ENCODE peak calls at places on chromosome 19, in eight cellular contexts. One of them, this sample, is unnamed.

GRCh38 chr19:58571575-58571947 is 1.6 kb downstream of the MZF1 start:
- DNase-seq in type B pancreatic cell: no peak
- DNase-seq in astrocyte of the spinal cord: no peak
- DNase-seq in lower leg skin: no peak
- DNase-seq in cardiac fibroblast: no peak
- DNase-seq in retinal pigment epithelial cell: no peak
- DNase-seq in body of pancreas: no peak
- DNase-seq in HFF-Myc: no peak
- DNase-seq in this sample: no peak

GRCh38 chr19:3320354-3320670 is 46.1 kb upstream of the NFIC start:
- DNase-seq in type B pancreatic cell: no peak
- DNase-seq in astrocyte of the spinal cord: no peak
- DNase-seq in lower leg skin: no peak
- DNase-seq in cardiac fibroblast: no peak
- DNase-seq in retinal pigment epithelial cell: no peak
- DNase-seq in body of pancreas: no peak
- DNase-seq in HFF-Myc: no peak
- DNase-seq in this sample: no peak

GRCh38 chr19:16611121-16611520 is 16.9 kb downstream of the MED26 start:
- DNase-seq in type B pancreatic cell: no peak
- DNase-seq in astrocyte of the spinal cord: no peak
- DNase-seq in lower leg skin: no peak
- DNase-seq in cardiac fibroblast: no peak
- DNase-seq in retinal pigment epithelial cell: no peak
- DNase-seq in body of pancreas: no peak
- DNase-seq in HFF-Myc: no peak
- DNase-seq in this sample: no peak

GRCh38 chr19:33194527-33194883 is 375 bp downstream of the LRP3 start:
- DNase-seq in type B pancreatic cell: no peak
- DNase-seq in astrocyte of the spinal cord: no peak
- DNase-seq in lower leg skin: no peak
- DNase-seq in cardiac fibroblast: peak; percentile 10
- DNase-seq in retinal pigment epithelial cell: no peak
- DNase-seq in body of pancreas: no peak
- DNase-seq in HFF-Myc: no peak
- DNase-seq in this sample: no peak

GRCh38 chr19:41937976-41938375 is 9.7 kb upstream of the ERFL start:
- DNase-seq in type B pancreatic cell: no peak
- DNase-seq in astrocyte of the spinal cord: no peak
- DNase-seq in lower leg skin: no peak
- DNase-seq in cardiac fibroblast: no peak
- DNase-seq in retinal pigment epithelial cell: no peak
- DNase-seq in body of pancreas: no peak
- DNase-seq in HFF-Myc: no peak
- DNase-seq in this sample: no peak

GRCh38 chr19:18856385-18857126 is 24.8 kb downstream of the UPF1 start:
- DNase-seq in type B pancreatic cell: no peak
- DNase-seq in astrocyte of the spinal cord: no peak
- DNase-seq in lower leg skin: no peak
- DNase-seq in cardiac fibroblast: peak; percentile 40
- DNase-seq in retinal pigment epithelial cell: no peak
- DNase-seq in body of pancreas: no peak
- DNase-seq in HFF-Myc: no peak
- DNase-seq in this sample: no peak

GRCh38 chr19:12194827-12195500 is 32.1 kb downstream of the ZNF136 start:
- DNase-seq in type B pancreatic cell: no peak
- DNase-seq in astrocyte of the spinal cord: peak; percentile 65
- DNase-seq in lower leg skin: peak; percentile 79
- DNase-seq in cardiac fibroblast: peak; percentile 39
- DNase-seq in retinal pigment epithelial cell: peak; percentile 49
- DNase-seq in body of pancreas: peak; percentile 97
- DNase-seq in HFF-Myc: no peak
- DNase-seq in this sample: peak; percentile 55

GRCh38 chr19:48510421-48511268 is 990 bp downstream of the LMTK3 start:
- DNase-seq in type B pancreatic cell: no peak
- DNase-seq in astrocyte of the spinal cord: peak; percentile 33
- DNase-seq in lower leg skin: peak; percentile 62
- DNase-seq in cardiac fibroblast: peak; percentile 50
- DNase-seq in retinal pigment epithelial cell: no peak
- DNase-seq in body of pancreas: peak; percentile 68
- DNase-seq in HFF-Myc: no peak
- DNase-seq in this sample: no peak

GRCh38 chr19:6800991-6801396 is 28.5 kb downstream of the VAV1 start:
- DNase-seq in type B pancreatic cell: no peak
- DNase-seq in astrocyte of the spinal cord: peak; percentile 54
- DNase-seq in lower leg skin: no peak
- DNase-seq in cardiac fibroblast: peak; percentile 78
- DNase-seq in retinal pigment epithelial cell: no peak
- DNase-seq in body of pancreas: no peak
- DNase-seq in HFF-Myc: no peak
- DNase-seq in this sample: no peak

GRCh38 chr19:14475251-14476073 is at the start of gene PTGER1:
- DNase-seq in type B pancreatic cell: no peak
- DNase-seq in astrocyte of the spinal cord: peak; percentile 23
- DNase-seq in lower leg skin: no peak
- DNase-seq in cardiac fibroblast: peak; percentile 45
- DNase-seq in retinal pigment epithelial cell: no peak
- DNase-seq in body of pancreas: no peak
- DNase-seq in HFF-Myc: no peak
- DNase-seq in this sample: no peak

GRCh38 chr19:2334426-2334825 is 5.9 kb downstream of the SPPL2B start:
- DNase-seq in type B pancreatic cell: no peak
- DNase-seq in astrocyte of the spinal cord: no peak
- DNase-seq in lower leg skin: no peak
- DNase-seq in cardiac fibroblast: no peak
- DNase-seq in retinal pigment epithelial cell: no peak
- DNase-seq in body of pancreas: no peak
- DNase-seq in HFF-Myc: no peak
- DNase-seq in this sample: no peak

GRCh38 chr19:17243854-17244617 is 1.7 kb downstream of the NR2F6 start:
- DNase-seq in type B pancreatic cell: no peak
- DNase-seq in astrocyte of the spinal cord: no peak
- DNase-seq in lower leg skin: no peak
- DNase-seq in cardiac fibroblast: peak; percentile 68
- DNase-seq in retinal pigment epithelial cell: no peak
- DNase-seq in body of pancreas: peak; percentile 64
- DNase-seq in HFF-Myc: no peak
- DNase-seq in this sample: no peak

GRCh38 chr19:17626456-17626855 is 61.7 kb downstream of the UNC13A start:
- DNase-seq in type B pancreatic cell: no peak
- DNase-seq in astrocyte of the spinal cord: no peak
- DNase-seq in lower leg skin: no peak
- DNase-seq in cardiac fibroblast: no peak
- DNase-seq in retinal pigment epithelial cell: no peak
- DNase-seq in body of pancreas: no peak
- DNase-seq in HFF-Myc: no peak
- DNase-seq in this sample: no peak

GRCh38 chr19:51811344-51811743 is 16.4 kb downstream of the FPR3 start:
- DNase-seq in type B pancreatic cell: no peak
- DNase-seq in astrocyte of the spinal cord: no peak
- DNase-seq in lower leg skin: no peak
- DNase-seq in cardiac fibroblast: no peak
- DNase-seq in retinal pigment epithelial cell: no peak
- DNase-seq in body of pancreas: peak; percentile 65
- DNase-seq in HFF-Myc: no peak
- DNase-seq in this sample: no peak

GRCh38 chr19:19900124-19900523 is 622 bp upstream of the ZNF93 start:
- DNase-seq in type B pancreatic cell: no peak
- DNase-seq in astrocyte of the spinal cord: peak; percentile 79
- DNase-seq in lower leg skin: no peak
- DNase-seq in cardiac fibroblast: peak; percentile 78
- DNase-seq in retinal pigment epithelial cell: no peak
- DNase-seq in body of pancreas: peak; percentile 6
- DNase-seq in HFF-Myc: no peak
- DNase-seq in this sample: no peak

GRCh38 chr19:5713228-5713627 is 6.7 kb downstream of the LONP1 start:
- DNase-seq in type B pancreatic cell: no peak
- DNase-seq in astrocyte of the spinal cord: no peak
- DNase-seq in lower leg skin: no peak
- DNase-seq in cardiac fibroblast: no peak
- DNase-seq in retinal pigment epithelial cell: no peak
- DNase-seq in body of pancreas: no peak
- DNase-seq in HFF-Myc: no peak
- DNase-seq in this sample: no peak

GRCh38 chr19:37981785-37982475 is 74.9 kb downstream of the SIPA1L3 start:
- DNase-seq in type B pancreatic cell: no peak
- DNase-seq in astrocyte of the spinal cord: no peak
- DNase-seq in lower leg skin: no peak
- DNase-seq in cardiac fibroblast: no peak
- DNase-seq in retinal pigment epithelial cell: no peak
- DNase-seq in body of pancreas: peak; percentile 36
- DNase-seq in HFF-Myc: no peak
- DNase-seq in this sample: peak; percentile 63
- TF ChIP-seq CTCF in type B pancreatic cell: no peak
- TF ChIP-seq CTCF in astrocyte of the spinal cord: no peak
- TF ChIP-seq CTCF in lower leg skin: no peak
- TF ChIP-seq CTCF in cardiac fibroblast: no peak
- TF ChIP-seq CTCF in retinal pigment epithelial cell: no peak
- TF ChIP-seq CTCF in body of pancreas: no peak
- TF ChIP-seq CTCF in HFF-Myc: no peak
- TF ChIP-seq CTCF in this sample: no peak

GRCh38 chr19:45469132-45469834 is 1.5 kb downstream of the FOSB start:
- DNase-seq in type B pancreatic cell: peak; percentile 96
- DNase-seq in astrocyte of the spinal cord: peak; percentile 96
- DNase-seq in lower leg skin: peak; percentile 93
- DNase-seq in cardiac fibroblast: peak; percentile 93
- DNase-seq in retinal pigment epithelial cell: peak; percentile 74
- DNase-seq in body of pancreas: peak; percentile 96
- DNase-seq in HFF-Myc: no peak
- DNase-seq in this sample: no peak
- TF ChIP-seq CTCF in type B pancreatic cell: no peak
- TF ChIP-seq CTCF in astrocyte of the spinal cord: no peak
- TF ChIP-seq CTCF in lower leg skin: no peak
- TF ChIP-seq CTCF in cardiac fibroblast: no peak
- TF ChIP-seq CTCF in retinal pigment epithelial cell: no peak
- TF ChIP-seq CTCF in body of pancreas: no peak
- TF ChIP-seq CTCF in HFF-Myc: no peak
- TF ChIP-seq CTCF in this sample: no peak

DNA sequence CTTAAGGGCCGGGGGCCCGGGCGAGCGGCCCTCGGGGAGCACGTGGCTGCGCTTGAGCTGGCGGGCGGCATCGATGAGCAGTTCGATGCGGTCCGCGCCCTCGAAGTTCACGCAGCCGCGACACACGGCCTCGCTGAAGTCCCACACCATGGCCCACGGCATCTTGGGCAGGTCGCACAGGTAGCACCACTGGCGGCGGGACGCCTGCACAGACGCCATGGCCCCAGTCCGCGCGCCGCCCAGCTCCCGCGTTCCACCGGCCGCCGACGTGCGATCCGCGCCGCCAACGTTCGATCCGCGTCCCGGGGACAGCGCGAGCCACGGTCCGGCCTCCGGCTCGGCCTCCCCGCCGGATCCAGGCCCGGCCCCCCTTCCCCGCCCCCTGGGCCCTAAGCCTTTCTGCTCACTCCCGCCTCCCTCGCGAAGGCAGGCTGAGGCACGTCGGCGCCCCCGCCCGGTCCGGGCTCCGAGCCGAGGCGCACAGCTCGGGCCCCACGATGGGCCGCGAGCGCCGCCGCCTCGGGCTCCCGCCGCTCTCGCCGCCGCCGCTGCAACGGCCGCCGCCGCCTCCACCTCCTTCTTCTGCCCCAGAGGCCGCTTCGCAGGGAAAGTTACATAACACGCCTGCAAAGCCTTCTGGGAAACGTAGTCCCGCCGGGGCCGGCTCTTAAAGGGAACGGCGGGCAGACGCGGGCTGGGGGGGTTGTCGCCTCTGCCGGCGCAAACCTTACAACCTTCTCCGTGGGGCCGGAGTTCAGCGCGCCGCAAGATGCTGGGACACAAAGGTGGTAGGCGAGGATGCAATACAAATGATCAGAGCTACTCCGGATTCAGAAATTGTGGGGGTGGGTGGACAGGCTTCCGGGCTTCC is at the start of gene IRF2BP1:
- DNase-seq in type B pancreatic cell: peak; percentile 94
- DNase-seq in astrocyte of the spinal cord: peak; percentile 95
- DNase-seq in lower leg skin: peak; percentile 91
- DNase-seq in cardiac fibroblast: peak; percentile 96
- DNase-seq in retinal pigment epithelial cell: peak; percentile 71
- DNase-seq in body of pancreas: peak; percentile 96
- DNase-seq in HFF-Myc: peak; percentile 55
- DNase-seq in this sample: no peak
- TF ChIP-seq CTCF in type B pancreatic cell: no peak
- TF ChIP-seq CTCF in astrocyte of the spinal cord: no peak
- TF ChIP-seq CTCF in lower leg skin: no peak
- TF ChIP-seq CTCF in cardiac fibroblast: no peak
- TF ChIP-seq CTCF in retinal pigment epithelial cell: no peak
- TF ChIP-seq CTCF in body of pancreas: no peak
- TF ChIP-seq CTCF in HFF-Myc: no peak
- TF ChIP-seq CTCF in this sample: no peak

GRCh38 chr19:56837892-56838679 is 2.4 kb downstream of the PEG3 start:
- DNase-seq in type B pancreatic cell: no peak
- DNase-seq in astrocyte of the spinal cord: peak; percentile 4
- DNase-seq in lower leg skin: peak; percentile 25
- DNase-seq in cardiac fibroblast: no peak
- DNase-seq in retinal pigment epithelial cell: peak; percentile 17
- DNase-seq in body of pancreas: peak; percentile 87
- DNase-seq in HFF-Myc: no peak
- DNase-seq in this sample: peak; percentile 85
- TF ChIP-seq CTCF in type B pancreatic cell: no peak
- TF ChIP-seq CTCF in astrocyte of the spinal cord: no peak
- TF ChIP-seq CTCF in lower leg skin: no peak
- TF ChIP-seq CTCF in cardiac fibroblast: no peak
- TF ChIP-seq CTCF in retinal pigment epithelial cell: peak; percentile 30
- TF ChIP-seq CTCF in body of pancreas: peak; percentile 53
- TF ChIP-seq CTCF in HFF-Myc: no peak
- TF ChIP-seq CTCF in this sample: peak; percentile 64

This sample was measured in LNCaP clone FGC.